ENCODE peak calls at places on chromosomes 1 and 21, in eight cellular contexts. R is A549, P is NB4, M is tibial nerve, D is stomach, Q is thoracic aorta, E is epithelial cell of proximal tubule, L is fibroblast of pulmonary artery. C is an unnamed sample.

GRCh38 chr1:58308206-58308605 is 238.3 kb downstream of the OMA1 start:
- DNase-seq in L (no peak), M (no peak), D (no peak), P (no peak), R (no peak), E (no peak), Q (no peak), C (no peak)

GRCh38 chr1:218459878-218460277 is 114.7 kb downstream of the TGFB2 start:
- DNase-seq in D (no peak), E (no peak), R (peak; percentile 78), P (peak; percentile 88), Q (no peak), M (no peak), L (peak; percentile 91), C (peak; percentile 79)

GRCh38 chr1:23837905-23838304 is 12.7 kb upstream of the HMGCL start:
- DNase-seq in E (no peak), L (no peak), M (no peak), R (no peak), P (no peak), D (no peak), Q (no peak), C (no peak)

GRCh38 chr21:36813071-36813470 is 114.2 kb downstream of the SIM2 start:
- DNase-seq in R (no peak), P (no peak), E (no peak), L (peak; percentile 56), M (no peak), D (no peak), Q (no peak), C (no peak)

GRCh38 chr1:218348628-218349185 is 3.6 kb downstream of the TGFB2 start:
- DNase-seq in D (no peak), E (no peak), P (no peak), L (peak; percentile 32), R (no peak), M (no peak), Q (no peak), C (no peak)

GRCh38 chr1:21786640-21787039 is 3.7 kb upstream of the USP48 start:
- DNase-seq in D (no peak), R (no peak), M (no peak), L (no peak), P (no peak), E (no peak), Q (no peak), C (no peak)

GRCh38 chr1:59520759-59521442 is 224.0 kb downstream of the FGGY start:
- DNase-seq in M (no peak), D (no peak), P (no peak), R (no peak), Q (no peak), E (peak; percentile 76), L (peak; percentile 94), C (peak; percentile 89)

GRCh38 chr1:205065666-205066065 is 18.6 kb downstream of the TMEM81 start:
- DNase-seq in D (no peak), R (no peak), E (no peak), L (no peak), Q (no peak), P (no peak), M (no peak), C (no peak)

GRCh38 chr1:110253213-110253612 is 43.1 kb downstream of the KCNC4 start:
- DNase-seq in P (no peak), M (no peak), E (no peak), D (no peak), R (no peak), Q (no peak), L (no peak), C (no peak)

GRCh38 chr1:108962681-108963051 is 618 bp downstream of the CLCC1 start:
- DNase-seq in D (peak; percentile 65), P (peak; percentile 28), M (no peak), R (no peak), L (peak; percentile 13), Q (no peak), E (no peak), C (no peak)

GRCh38 chr21:31162827-31163226 is 124.6 kb upstream of the KRTAP19-8 start:
- DNase-seq in R (no peak), M (no peak), L (peak; percentile 20), E (no peak), P (no peak), D (no peak), Q (no peak), C (peak; percentile 26)

GRCh38 chr1:24507423-24507804 is 4.8 kb downstream of the RCAN3 start:
- DNase-seq in R (no peak), L (no peak), D (no peak), E (no peak), M (no peak), Q (no peak), P (no peak), C (no peak)

GRCh38 chr1:167219646-167220536 is 795 bp upstream of the POU2F1 start:
- DNase-seq in M (peak; percentile 48), R (peak; percentile 63), E (no peak), P (peak; percentile 89), Q (peak; percentile 65), D (peak; percentile 87), L (peak; percentile 56), C (peak; percentile 73)

GRCh38 chr1:67733741-67734690 is 49.0 kb downstream of the GADD45A start:
- DNase-seq in E (no peak), R (no peak), M (no peak), L (no peak), D (no peak), P (no peak), Q (no peak), C (no peak)

GRCh38 chr1:5889462-5889861 is 102.8 kb downstream of the NPHP4 start:
- DNase-seq in P (no peak), R (no peak), D (no peak), Q (no peak), M (no peak), L (no peak), E (no peak), C (no peak)

DNA sequence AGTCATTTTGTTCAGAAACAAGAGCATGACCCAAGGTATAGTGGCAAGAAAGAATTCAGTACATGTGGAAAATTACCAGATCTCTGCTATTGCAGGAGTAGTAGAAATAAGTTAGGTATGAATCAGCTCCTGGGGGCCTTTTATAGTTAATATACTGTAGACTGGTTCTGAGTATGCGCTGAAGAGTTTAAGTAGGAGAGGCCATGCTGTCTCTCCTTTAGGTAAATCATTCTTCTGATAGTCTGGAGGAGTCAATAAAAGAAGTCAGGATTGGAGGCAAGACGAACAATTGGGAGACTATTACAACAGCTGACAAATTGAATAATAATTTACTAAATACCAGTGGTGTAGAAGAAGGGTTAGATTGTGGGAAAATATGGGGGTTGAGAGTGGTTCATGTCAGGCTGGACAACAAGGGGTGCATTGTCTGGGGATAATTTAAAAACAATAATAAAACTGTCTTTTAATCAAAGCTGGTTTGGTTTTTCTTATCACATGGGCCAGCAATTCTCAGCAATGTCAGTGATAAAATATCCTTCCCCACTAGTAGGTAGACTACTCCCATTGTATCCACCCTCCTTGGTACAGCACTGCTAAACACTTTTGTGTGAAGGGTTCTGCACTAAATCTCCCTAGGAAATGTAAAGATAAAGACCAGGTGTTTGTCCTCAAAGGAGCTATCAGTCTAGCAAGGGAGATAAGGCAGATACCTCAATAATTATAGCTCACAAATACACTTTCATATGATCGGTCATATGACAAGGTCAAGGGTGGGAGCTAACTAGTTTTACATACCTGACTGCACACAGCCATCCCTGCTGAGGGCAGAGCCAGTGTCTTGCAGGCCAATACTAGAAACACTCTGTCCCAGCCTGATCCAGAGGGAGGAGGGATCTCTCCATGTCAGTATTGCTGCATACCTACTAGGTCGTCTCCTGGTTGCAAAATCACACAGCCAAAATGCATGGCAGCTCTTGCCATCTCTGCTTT is 299.8 kb downstream of the VAV3 start:
- DNase-seq in P (no peak), Q (no peak), R (no peak), L (no peak), M (no peak), D (no peak), E (no peak), C (no peak)
- TF ChIP-seq CTCF in P (no peak), Q (no peak), R (no peak), L (no peak), M (no peak), D (no peak), E (no peak), C (no peak)

DNA sequence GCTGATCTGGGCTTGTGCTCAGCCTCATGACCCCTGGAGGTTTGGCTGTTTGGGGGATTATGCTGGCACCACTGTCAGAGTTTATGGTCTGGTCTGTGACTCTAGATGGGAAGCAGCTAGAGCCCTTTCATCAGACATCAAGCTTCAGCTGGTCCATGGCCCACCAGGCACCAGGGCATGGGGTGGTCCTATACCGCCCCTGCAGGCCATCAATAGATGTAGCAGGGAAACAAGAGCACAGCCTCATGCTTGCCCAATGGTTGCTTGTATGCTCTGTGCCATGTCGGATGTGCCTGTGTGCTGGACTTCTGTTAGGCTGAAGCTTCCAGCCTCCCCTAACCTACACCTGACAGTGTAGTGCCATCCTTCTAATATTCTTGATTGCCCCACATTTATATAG is 71.1 kb upstream of the CD34 start:
- DNase-seq in P (peak; percentile 37), D (no peak), R (peak; percentile 40), L (no peak), Q (no peak), E (no peak), M (no peak), C (peak; percentile 22)
- H3K4me3 ChIP-seq in P (no peak overlapping the region), D (no peak overlapping the region), R (no peak overlapping the region), L (no peak overlapping the region), Q (no peak overlapping the region), E (no peak overlapping the region), M (no peak overlapping the region), C (no peak overlapping the region)

GRCh38 chr1:180168786-180169640 is 14.3 kb downstream of the QSOX1 start:
- DNase-seq in E (no peak), M (no peak), D (peak; percentile 89), L (peak; percentile 54), R (peak; percentile 82), Q (no peak), P (peak; percentile 63), C (peak; percentile 44)
- TF ChIP-seq CTCF in E (peak; percentile 67), M (no peak), D (no peak), L (peak; percentile 69), R (peak; percentile 46), Q (no peak), P (peak; percentile 64), C (peak; percentile 72)

GRCh38 chr1:113943028-113943811 is 14.1 kb downstream of the HIPK1 start:
- DNase-seq in L (peak; percentile 87), P (peak; percentile 90), D (no peak), E (no peak), Q (no peak), R (no peak), M (no peak), C (peak; percentile 82)

GRCh38 chr1:113945329-113945728 is 16.2 kb downstream of the HIPK1 start:
- DNase-seq in P (no peak), D (no peak), M (no peak), L (no peak), E (no peak), R (no peak), Q (no peak), C (no peak)

GRCh38 chr1:113947388-113948107 is 18.4 kb downstream of the HIPK1 start:
- DNase-seq in L (no peak), P (no peak), E (no peak), M (no peak), R (no peak), D (no peak), Q (no peak), C (peak; percentile 61)

GRCh38 chr1:113946668-113947387 is 17.7 kb downstream of the HIPK1 start:
- DNase-seq in D (no peak), P (peak; percentile 9), Q (no peak), R (no peak), M (no peak), L (no peak), E (no peak), C (peak; percentile 42)

DNA sequence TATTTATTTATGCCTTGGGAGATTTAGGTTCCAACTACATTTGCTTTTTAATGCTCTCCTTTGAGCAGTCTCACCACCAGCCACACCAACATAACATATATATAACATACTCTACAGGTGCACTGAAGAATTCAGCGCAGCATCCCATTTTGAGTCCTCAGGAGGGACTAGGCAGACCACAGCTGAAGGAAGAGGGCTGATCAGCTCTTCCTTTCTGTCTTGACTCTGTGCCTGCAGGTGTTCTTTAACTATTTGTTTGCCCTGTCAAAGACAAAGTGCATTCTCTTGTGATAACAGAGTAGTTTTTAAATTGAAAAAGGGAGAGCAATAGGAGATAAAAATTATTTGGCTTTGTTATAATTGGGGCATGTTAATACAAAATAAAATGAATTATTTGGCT is 17.0 kb downstream of the HIPK1 start:
- DNase-seq in P (peak; percentile 6), D (no peak), L (no peak), E (no peak), R (no peak), Q (no peak), M (no peak), C (no peak)
- H3K4me3 ChIP-seq in P (no peak overlapping the region), D (no peak overlapping the region), L (no peak overlapping the region), E (no peak overlapping the region), R (no peak overlapping the region), Q (no peak overlapping the region), M (no peak overlapping the region), C (no peak overlapping the region)

C was measured in fibroblast of villous mesenchyme.